ENCODE peak calls at places on chromosome 1, in nine cellular contexts. P is stimulated activated CD4-positive, alpha-beta T cell treated with anti-CD3 and anti-CD28 coated beads, Interleukin-15, amount 100 ng/mL, for 24 hours; L is cardiac septum; Q is CD4-positive, alpha-beta T cell; F is hepatocyte; N is PC-9; V is astrocyte of the spinal cord; W is colonic mucosa; Y is AG09309. U is an unnamed sample.

GRCh38 chr1:177969825-177970371 is at the start of gene SEC16B:
- DNase-seq in L (no peak), Q (no peak), P (no peak), F (peak; percentile 85), V (no peak), W (peak; percentile 50), Y (no peak), N (no peak), U (no peak)

GRCh38 chr1:21931171-21932093 is 5.7 kb downstream of the HSPG2 start:
- DNase-seq in Q (no peak), L (peak; percentile 87), V (peak; percentile 88), N (peak; percentile 87), W (peak; percentile 63), F (peak; percentile 86), Y (peak; percentile 85), P (no peak), U (peak; percentile 92)

GRCh38 chr1:56583957-56584468 is 4.7 kb upstream of the PLPP3 start:
- DNase-seq in W (no peak), Q (no peak), F (no peak), N (no peak), V (no peak), P (no peak), Y (no peak), L (no peak), U (no peak)

GRCh38 chr1:40840526-40841323 is 21.4 kb downstream of the CITED4 start:
- DNase-seq in Y (no peak), N (no peak), L (no peak), Q (no peak), W (no peak), V (no peak), F (no peak), P (no peak), U (no peak)

GRCh38 chr1:117895482-117896114 is 33.8 kb downstream of the GDAP2 start:
- DNase-seq in P (peak; percentile 79), N (peak; percentile 69), L (no peak), Y (peak; percentile 71), V (peak; percentile 89), W (peak; percentile 75), Q (peak; percentile 38), F (peak; percentile 87), U (peak; percentile 71)

GRCh38 chr1:221089803-221090202 is 210.6 kb downstream of the HLX start:
- DNase-seq in V (no peak), W (no peak), N (no peak), Y (no peak), P (no peak), F (no peak), L (no peak), Q (no peak), U (no peak)

GRCh38 chr1:36938807-36939206 is 95.5 kb downstream of the GRIK3 start:
- DNase-seq in W (no peak), Q (no peak), Y (no peak), P (no peak), N (no peak), V (no peak), F (no peak), L (no peak), U (no peak)

GRCh38 chr1:152621993-152622392 is 910 bp downstream of the LCE3A start:
- DNase-seq in W (no peak), F (no peak), Y (no peak), Q (no peak), P (no peak), V (no peak), N (no peak), L (no peak), U (no peak)

GRCh38 chr1:47442844-47443529 is 5.1 kb downstream of the FOXD2 start:
- DNase-seq in L (no peak), F (no peak), V (no peak), W (peak; percentile 31), Y (no peak), P (no peak), N (no peak), Q (no peak), U (no peak)

GRCh38 chr1:235486321-235486720 is 17.9 kb downstream of the B3GALNT2 start:
- DNase-seq in N (no peak), Q (no peak), L (no peak), W (no peak), F (no peak), V (peak; percentile 17), Y (no peak), P (no peak), U (no peak)

GRCh38 chr1:6464514-6464836 is 1.5 kb downstream of the TNFRSF25 start:
- DNase-seq in N (no peak), V (no peak), Q (peak; percentile 58), Y (no peak), P (peak; percentile 74), L (peak; percentile 85), W (peak; percentile 88), F (no peak), U (no peak)

GRCh38 chr1:155323729-155324040 is 3.0 kb downstream of the RUSC1 start:
- DNase-seq in L (peak; percentile 95), Y (peak; percentile 71), V (peak; percentile 95), P (peak; percentile 89), N (peak; percentile 79), Q (peak; percentile 75), F (peak; percentile 94), W (peak; percentile 95), U (peak; percentile 90)

GRCh38 chr1:174217787-174218574 is 58.7 kb downstream of the RABGAP1L start:
- DNase-seq in Q (no peak), Y (no peak), F (peak; percentile 39), P (no peak), W (no peak), V (peak; percentile 55), N (no peak), L (no peak), U (no peak)

GRCh38 chr1:117026361-117026760 is 24.8 kb downstream of the CD101 start:
- DNase-seq in V (no peak), F (no peak), W (no peak), Q (no peak), P (no peak), L (no peak), N (no peak), Y (no peak), U (no peak)

GRCh38 chr1:53148123-53148522 is 5.7 kb upstream of the SLC1A7 start:
- DNase-seq in W (no peak), L (no peak), F (no peak), Q (no peak), P (no peak), N (peak; percentile 62), V (peak; percentile 50), Y (no peak), U (no peak)